ENCODE peak calls at places on chromosome 16, in eight cellular contexts. G is uterus, H is lung, U is heart right ventricle, T is upper lobe of right lung, O is BE2C, W is cardiac fibroblast, V is cardiac muscle cell. I is an unnamed sample.

GRCh38 chr16:77582956-77583355 is 139.4 kb upstream of the NUDT7 start:
- DNase-seq in G (no peak), H (no peak), U (no peak), T (no peak), O (no peak), W (no peak), V (no peak), I (no peak)

GRCh38 chr16:69329369-69330285 is 761 bp downstream of the PDF start:
- DNase-seq in G (peak; percentile 17), H (no peak), U (no peak), T (peak; percentile 75), O (no peak), W (no peak), V (no peak), I (no peak)

GRCh38 chr16:883340-883739 is 82.8 kb upstream of the GNG13 start:
- DNase-seq in G (no peak), H (no peak), U (no peak), T (no peak), O (no peak), W (no peak), V (no peak), I (no peak)

GRCh38 chr16:55508271-55508921 is 476 bp upstream of the LPCAT2 start:
- DNase-seq in G (no peak), H (no peak), U (no peak), T (no peak), O (no peak), W (no peak), V (no peak), I (no peak)

GRCh38 chr16:89360760-89361435 is 129.5 kb downstream of the ANKRD11 start:
- DNase-seq in G (no peak), H (no peak), U (no peak), T (peak; percentile 70), O (no peak), W (no peak), V (no peak), I (no peak)

GRCh38 chr16:79947771-79948170 is 347.2 kb upstream of the MAF start:
- DNase-seq in G (no peak), H (no peak), U (no peak), T (no peak), O (no peak), W (no peak), V (no peak), I (no peak)

GRCh38 chr16:69703638-69704037 is 22.7 kb downstream of the NQO1 start:
- DNase-seq in G (no peak), H (no peak), U (no peak), T (no peak), O (no peak), W (peak; percentile 59), V (peak; percentile 65), I (no peak)

GRCh38 chr16:88569614-88569984 is 604 bp upstream of the ZC3H18 start:
- DNase-seq in G (peak; percentile 34), H (no peak), U (no peak), T (peak; percentile 72), O (no peak), W (peak; percentile 7), V (peak; percentile 7), I (peak; percentile 4)

GRCh38 chr16:54482892-54483574 is 196.4 kb upstream of the IRX3 start:
- DNase-seq in G (no peak), H (no peak), U (peak; percentile 54), T (no peak), O (peak; percentile 60), W (no peak), V (no peak), I (no peak)

GRCh38 chr16:4780235-4780634 is 7.9 kb downstream of the SEPTIN12 start:
- DNase-seq in G (no peak), H (no peak), U (no peak), T (no peak), O (no peak), W (no peak), V (no peak), I (no peak)

GRCh38 chr16:75550211-75550662 is 5.8 kb downstream of the TMEM231 start:
- DNase-seq in G (no peak), H (peak; percentile 34), U (peak; percentile 82), T (no peak), O (peak; percentile 35), W (peak; percentile 43), V (peak; percentile 38), I (peak; percentile 25)

GRCh38 chr16:16143038-16143763 is 80.1 kb downstream of the ABCC6 start:
- DNase-seq in G (no peak), H (no peak), U (no peak), T (no peak), O (peak; percentile 34), W (no peak), V (no peak), I (peak; percentile 11)
- TF ChIP-seq CTCF in G (no peak), H (no peak), U (no peak), T (no peak), O (peak; percentile 60), W (peak; percentile 38), V (peak; percentile 34), I (peak; percentile 66)

DNA sequence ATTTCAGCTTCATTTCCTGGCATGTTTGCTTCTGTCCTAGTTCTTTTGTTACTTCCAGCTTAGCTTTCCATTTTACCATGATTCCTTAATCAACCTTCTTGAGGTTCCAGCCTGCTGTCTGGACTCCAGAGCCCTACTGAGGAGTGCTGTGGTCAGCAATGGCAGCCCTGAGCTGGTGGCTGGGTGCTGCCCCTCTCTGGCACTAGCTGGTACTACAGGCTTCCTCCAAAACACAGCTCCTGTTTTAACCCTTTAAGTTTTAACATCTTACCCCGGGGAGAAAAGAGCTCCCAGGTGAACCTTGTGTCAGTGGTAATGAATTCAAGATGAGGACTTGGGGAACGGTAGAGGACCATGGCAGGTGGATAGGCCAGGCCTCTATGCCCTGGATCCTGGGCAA is 395.5 kb downstream of the TMEM114 start:
- DNase-seq in G (no peak), H (no peak), U (no peak), T (no peak), O (peak; percentile 9), W (no peak), V (no peak), I (no peak)
- TF ChIP-seq CTCF in G (no peak), H (no peak), U (peak; percentile 29), T (no peak), O (peak; percentile 42), W (no peak), V (no peak), I (peak; percentile 34)

GRCh38 chr16:30371248-30371816 is 1.0 kb upstream of the TBC1D10B start:
- DNase-seq in G (no peak), H (no peak), U (no peak), T (no peak), O (no peak), W (no peak), V (no peak), I (no peak)

GRCh38 chr16:30369091-30369937 is 980 bp downstream of the TBC1D10B start:
- DNase-seq in G (no peak), H (no peak), U (no peak), T (no peak), O (no peak), W (no peak), V (no peak), I (no peak)

GRCh38 chr16:30369938-30370443 is 303 bp downstream of the TBC1D10B start:
- DNase-seq in G (no peak), H (no peak), U (no peak), T (no peak), O (no peak), W (no peak), V (no peak), I (no peak)

GRCh38 chr16:30372037-30372712 is 1.9 kb upstream of the TBC1D10B start:
- DNase-seq in G (no peak), H (no peak), U (no peak), T (no peak), O (no peak), W (no peak), V (no peak), I (no peak)

GRCh38 chr16:30370444-30371247 is at the start of gene TBC1D10B:
- DNase-seq in G (peak; percentile 100), H (peak; percentile 100), U (peak; percentile 99), T (peak; percentile 98), O (peak; percentile 98), W (peak; percentile 100), V (peak; percentile 100), I (peak; percentile 100)
- TF ChIP-seq CTCF in G (peak; percentile 22), H (no peak), U (peak; percentile 40), T (peak; percentile 39), O (peak; percentile 47), W (peak; percentile 25), V (peak; percentile 26), I (peak; percentile 66)

DNA sequence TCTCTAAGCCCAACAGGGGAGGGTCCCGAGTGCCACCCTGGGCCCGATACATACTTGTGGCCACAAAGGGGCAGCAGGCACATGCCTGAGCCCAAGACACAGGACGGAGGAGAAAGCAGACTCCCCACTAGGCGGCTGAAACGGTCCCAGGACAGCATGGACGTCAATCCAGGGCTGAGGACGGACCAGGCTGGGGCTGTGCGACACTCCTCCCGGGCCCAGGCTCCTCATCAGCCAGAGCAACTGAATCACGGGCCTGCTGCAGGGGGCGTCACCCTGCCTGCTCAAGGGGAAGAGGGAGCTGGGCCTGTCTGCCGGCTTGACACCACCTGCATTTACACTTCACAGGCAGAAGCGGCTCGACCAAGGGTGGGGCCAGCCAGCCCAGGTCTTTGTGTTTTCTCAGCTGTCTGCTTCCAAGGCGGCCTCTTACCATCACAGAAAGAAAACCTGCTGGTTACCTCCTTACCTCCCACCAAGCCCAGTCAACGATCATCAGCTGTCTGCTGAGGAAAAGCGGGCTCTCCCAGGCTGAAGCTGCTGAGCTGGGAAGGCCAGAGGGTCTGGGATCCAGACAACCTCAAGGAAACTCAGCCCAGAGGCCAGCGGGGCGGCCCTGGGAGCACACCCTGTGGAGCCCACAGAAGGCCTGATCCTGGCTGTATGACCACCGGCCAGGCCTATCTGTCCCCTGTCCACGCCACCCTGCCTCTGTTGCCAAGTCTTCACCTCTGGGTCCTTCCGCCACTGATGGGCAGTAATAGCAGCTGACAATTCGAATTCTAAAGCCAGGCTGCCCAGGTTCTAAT is 26.4 kb downstream of the KIFC3 start:
- DNase-seq in G (no peak), H (no peak), U (no peak), T (no peak), O (peak; percentile 64), W (peak; percentile 29), V (peak; percentile 21), I (no peak)
- TF ChIP-seq CTCF in G (no peak), H (no peak), U (no peak), T (no peak), O (peak; percentile 58), W (no peak), V (peak; percentile 27), I (peak; percentile 23)

GRCh38 chr16:11100239-11100750 is 155.7 kb downstream of the SOCS1 start:
- DNase-seq in G (peak; percentile 81), H (no peak), U (peak; percentile 70), T (no peak), O (no peak), W (peak; percentile 95), V (peak; percentile 95), I (peak; percentile 88)
- TF ChIP-seq CTCF in G (peak; percentile 28), H (no peak), U (no peak), T (no peak), O (no peak), W (peak; percentile 56), V (peak; percentile 59), I (peak; percentile 76)

GRCh38 chr16:85639529-85640253 is 26.6 kb downstream of the GSE1 start:
- DNase-seq in G (no peak), H (no peak), U (peak; percentile 73), T (no peak), O (peak; percentile 84), W (no peak), V (no peak), I (no peak)
- TF ChIP-seq CTCF in G (no peak), H (no peak), U (no peak), T (no peak), O (no peak), W (no peak), V (no peak), I (no peak)

I was measured in HFFc6.